ENCODE peak calls at places on chromosome 4, in ten cellular contexts. Q is stomach; N is CD8-positive, alpha-beta T cell; R is upper lobe of right lung; A is hypothalamus; H is NCI-H510A; O is activated CD4-positive, alpha-beta T cell treated with anti-CD3 and anti-CD28 coated beads, Interleukin-2, amount 10 ng/mL, durations not matched to agents 7 days and 5 days; Y is activated naive CD4-positive, alpha-beta T cell treated with anti-CD3 and anti-CD28 coated beads for 36 hours; B is cardiac fibroblast; J is NCI-H1694 treated with DMSO at 0.1 percent for 48 hours. G is an unnamed sample.
A peak's percentile ranks its signal among the peaks of the same experiment; 100 is the strongest.

GRCh38 chr4:83282049-83282535 is 2.5 kb downstream of the COQ2 start:
- DNase-seq in Q (peak; percentile 30), N (peak; percentile 11), R (no peak), A (peak; percentile 1), H (no peak), O (peak; percentile 85), Y (peak; percentile 76), B (peak; percentile 76), J (peak; percentile 20), G (peak; percentile 52)

GRCh38 chr4:95637047-95637600 is 88.4 kb upstream of the UNC5C start:
- DNase-seq in Q (no peak), N (no peak), R (no peak), A (no peak), H (no peak), O (no peak), Y (no peak), B (peak; percentile 55), J (no peak), G (no peak)

GRCh38 chr4:36053931-36054330 is 190.4 kb downstream of the ARAP2 start:
- DNase-seq in Q (no peak), N (no peak), R (no peak), A (no peak), H (no peak), O (no peak), Y (no peak), B (peak; percentile 1), J (no peak), G (no peak)

GRCh38 chr4:82694106-82694505 is 104.5 kb downstream of the SCD5 start:
- DNase-seq in Q (no peak), N (no peak), R (no peak), A (no peak), H (no peak), O (no peak), Y (no peak), B (no peak), J (no peak), G (no peak)

GRCh38 chr4:159770969-159771368 is 668.1 kb downstream of the RAPGEF2 start:
- DNase-seq in Q (no peak), N (no peak), R (no peak), A (no peak), H (no peak), O (no peak), Y (no peak), B (no peak), J (no peak), G (no peak)

GRCh38 chr4:156335721-156336120 is 382.1 kb upstream of the CTSO start:
- DNase-seq in Q (no peak), N (no peak), R (no peak), A (no peak), H (no peak), O (no peak), Y (no peak), B (no peak), J (no peak), G (no peak)

GRCh38 chr4:2044542-2045517 is 14.3 kb upstream of the NAT8L start:
- DNase-seq in Q (no peak), N (no peak), R (peak; percentile 53), A (no peak), H (no peak), O (no peak), Y (no peak), B (no peak), J (no peak), G (peak; percentile 29)

GRCh38 chr4:17544205-17544604 is 29.2 kb downstream of the CLRN2 start:
- DNase-seq in Q (no peak), N (no peak), R (no peak), A (peak; percentile 86), H (peak; percentile 16), O (no peak), Y (no peak), B (no peak), J (no peak), G (no peak)

GRCh38 chr4:8310306-8310705 is 40.8 kb downstream of the HTRA3 start:
- DNase-seq in Q (no peak), N (no peak), R (peak; percentile 40), A (no peak), H (no peak), O (no peak), Y (no peak), B (no peak), J (no peak), G (no peak)

GRCh38 chr4:119629142-119629471 is 503 bp upstream of the PDE5A start:
- DNase-seq in Q (no peak), N (no peak), R (no peak), A (no peak), H (peak; percentile 39), O (no peak), Y (no peak), B (no peak), J (no peak), G (no peak)

GRCh38 chr4:74555231-74555630 is 110.3 kb downstream of the AREG start:
- DNase-seq in Q (no peak), N (no peak), R (no peak), A (no peak), H (peak; percentile 1), O (no peak), Y (no peak), B (no peak), J (no peak), G (no peak)

GRCh38 chr4:76585270-76585669 is 150.2 kb downstream of the SHROOM3 start:
- DNase-seq in Q (no peak), N (no peak), R (no peak), A (no peak), H (no peak), O (no peak), Y (no peak), B (peak; percentile 44), J (no peak), G (no peak)

GRCh38 chr4:155666701-155667537 is at the start of gene GUCY1A1:
- DNase-seq in Q (peak; percentile 26), N (no peak), R (peak; percentile 87), A (peak; percentile 44), H (peak; percentile 43), O (peak; percentile 29), Y (peak; percentile 23), B (peak; percentile 7), J (no peak), G (peak; percentile 68)

GRCh38 chr4:20544645-20545044 is 155.6 kb upstream of the PACRGL start:
- DNase-seq in Q (no peak), N (no peak), R (no peak), A (no peak), H (no peak), O (no peak), Y (no peak), B (peak; percentile 74), J (peak; percentile 33), G (no peak)

GRCh38 chr4:20347526-20347925 is 95.8 kb downstream of the SLIT2 start:
- DNase-seq in Q (no peak), N (no peak), R (no peak), A (no peak), H (no peak), O (no peak), Y (no peak), B (no peak), J (no peak), G (no peak)

GRCh38 chr4:121182296-121182695 is 18.2 kb upstream of the TNIP3 start:
- DNase-seq in Q (no peak), N (no peak), R (no peak), A (no peak), H (no peak), O (peak; percentile 36), Y (peak; percentile 30), B (peak; percentile 28), J (no peak), G (no peak)

GRCh38 chr4:47913858-47914218 is 545 bp downstream of the NFXL1 start:
- DNase-seq in Q (peak; percentile 42), N (no peak), R (peak; percentile 77), A (peak; percentile 40), H (no peak), O (peak; percentile 26), Y (peak; percentile 45), B (peak; percentile 1), J (no peak), G (peak; percentile 42)

G was measured in GM13976.